ENCODE peak calls at places on chromosomes 16 and 17, in ten cellular contexts. L, J, Z, G, T, F, E, P, D and R are unnamed samples.

GRCh38 chr17:77376795-77377751 is 236.3 kb downstream of the SEC14L1 start:
- DNase-seq in G (no peak), L (no peak), F (peak), Z (no peak), T (peak), P (no peak), J (no peak), D (no peak), E (peak), R (no peak)

GRCh38 chr17:28326114-28326513 is 7.1 kb downstream of the TMEM97 start:
- DNase-seq in F (peak), L (no peak), Z (no peak), D (no peak), E (no peak), P (peak), J (peak), G (no peak), T (no peak), R (no peak)

GRCh38 chr17:14304222-14304844 is 3.5 kb downstream of the HS3ST3B1 start:
- DNase-seq in L (no peak), J (peak), D (no peak), Z (no peak), P (no peak), T (no peak), F (no peak), E (no peak), G (no peak), R (no peak)

GRCh38 chr17:10149573-10150399 is 48.6 kb downstream of the GAS7 start:
- DNase-seq in Z (no peak), D (no peak), L (no peak), E (peak), G (peak), P (no peak), F (peak), J (no peak), T (no peak), R (no peak)

GRCh38 chr17:48597775-48598631 is 4.4 kb upstream of the HOXB5 start:
- DNase-seq in P (peak), D (peak), T (no peak), J (peak), Z (no peak), F (peak), L (no peak), E (peak), G (no peak), R (peak)

GRCh38 chr17:77441130-77441920 is 300.6 kb downstream of the SEC14L1 start:
- DNase-seq in G (no peak), L (no peak), T (no peak), D (no peak), Z (no peak), E (no peak), F (peak), P (no peak), J (no peak), R (no peak)

GRCh38 chr17:18017958-18018357 is 21.0 kb downstream of the ATPAF2 start:
- DNase-seq in J (no peak), T (no peak), D (no peak), L (no peak), E (no peak), F (no peak), Z (no peak), P (no peak), G (no peak), R (no peak)

GRCh38 chr17:77541995-77542394 is 401.2 kb downstream of the SEC14L1 start:
- DNase-seq in J (no peak), P (no peak), Z (no peak), D (no peak), E (no peak), T (no peak), L (peak), G (no peak), F (no peak), R (no peak)

GRCh38 chr17:80673152-80673920 is 128.7 kb downstream of the RPTOR start:
- DNase-seq in F (no peak), D (no peak), P (no peak), G (no peak), E (no peak), T (no peak), L (no peak), Z (no peak), J (peak), R (no peak)

GRCh38 chr16:58931436-58931835 is 197.3 kb upstream of the GOT2 start:
- DNase-seq in P (no peak), T (no peak), Z (no peak), E (peak), D (no peak), F (no peak), L (no peak), G (no peak), J (no peak), R (no peak)

GRCh38 chr17:50884354-50885311 is 18.5 kb upstream of the TOB1 start:
- DNase-seq in F (peak), T (no peak), G (no peak), J (peak), L (peak), P (peak), E (no peak), Z (no peak), D (no peak), R (no peak)

GRCh38 chr17:58666858-58667267 is 25.0 kb downstream of the TEX14 start:
- DNase-seq in E (peak), F (peak), L (no peak), T (peak), G (no peak), D (peak), J (no peak), Z (peak), P (peak), R (peak)

GRCh38 chr16:83513006-83513755 is 294.6 kb upstream of the HSBP1 start:
- DNase-seq in T (no peak), J (no peak), Z (no peak), D (no peak), P (no peak), G (peak), L (no peak), F (no peak), E (peak), R (no peak)

GRCh38 chr17:39739020-39739884 is 1.5 kb downstream of the GRB7 start:
- DNase-seq in F (peak), J (peak), T (no peak), D (no peak), G (no peak), Z (peak), P (peak), E (peak), L (peak), R (peak)

DNA sequence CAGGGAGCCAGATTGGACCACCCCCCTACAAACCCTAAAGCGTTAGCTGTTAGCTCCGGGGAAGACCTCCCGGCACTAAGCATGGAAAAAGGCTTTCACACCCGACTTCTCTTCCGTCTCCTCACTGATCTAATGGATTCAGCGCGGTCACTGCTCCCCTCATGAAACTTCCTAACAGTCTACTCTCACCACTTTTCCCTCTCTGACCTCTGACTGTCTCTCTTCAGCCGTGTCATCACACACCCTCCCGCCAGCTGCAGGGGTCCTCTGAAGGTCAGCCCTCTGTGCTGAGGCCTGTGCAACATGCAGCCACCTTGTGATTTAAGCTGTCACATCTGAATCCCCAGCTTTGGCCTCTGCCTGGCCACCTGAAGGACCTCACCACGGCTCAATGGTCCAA is 15.7 kb downstream of the LYRM1 start:
- DNase-seq in L (no peak), G (no peak), P (no peak), D (no peak), F (no peak), Z (no peak), E (no peak), J (no peak), T (no peak), R (no peak)
- H3K4me3 ChIP-seq in L (no peak), G (no peak), P (no peak), D (no peak), F (no peak), Z (no peak), E (no peak), J (no peak), T (no peak), R (no peak)

GRCh38 chr16:79843145-79843544 is 242.6 kb upstream of the MAF start:
- DNase-seq in T (no peak), P (no peak), Z (no peak), G (no peak), E (no peak), F (no peak), J (no peak), L (no peak), D (no peak), R (no peak)

GRCh38 chr16:79845006-79845733 is 244.6 kb upstream of the MAF start:
- DNase-seq in D (no peak), E (no peak), J (no peak), L (no peak), T (no peak), F (no peak), P (no peak), G (no peak), Z (no peak), R (no peak)

GRCh38 chr16:79842197-79842596 is 241.7 kb upstream of the MAF start:
- DNase-seq in P (no peak), L (no peak), E (no peak), Z (no peak), F (no peak), J (no peak), G (no peak), T (no peak), D (no peak), R (no peak)

GRCh38 chr16:79844603-79845002 is 244.1 kb upstream of the MAF start:
- DNase-seq in J (no peak), T (no peak), P (no peak), E (no peak), Z (no peak), F (no peak), L (no peak), G (no peak), D (no peak), R (no peak)

GRCh38 chr16:79843631-79844043 is 243.1 kb upstream of the MAF start:
- DNase-seq in G (no peak), E (no peak), T (no peak), D (no peak), F (no peak), P (no peak), J (no peak), Z (no peak), L (no peak), R (no peak)
- H3K4me3 ChIP-seq in G (no peak), E (no peak), T (no peak), D (no peak), F (no peak), P (no peak), J (no peak), Z (no peak), L (no peak), R (no peak)

DNA sequence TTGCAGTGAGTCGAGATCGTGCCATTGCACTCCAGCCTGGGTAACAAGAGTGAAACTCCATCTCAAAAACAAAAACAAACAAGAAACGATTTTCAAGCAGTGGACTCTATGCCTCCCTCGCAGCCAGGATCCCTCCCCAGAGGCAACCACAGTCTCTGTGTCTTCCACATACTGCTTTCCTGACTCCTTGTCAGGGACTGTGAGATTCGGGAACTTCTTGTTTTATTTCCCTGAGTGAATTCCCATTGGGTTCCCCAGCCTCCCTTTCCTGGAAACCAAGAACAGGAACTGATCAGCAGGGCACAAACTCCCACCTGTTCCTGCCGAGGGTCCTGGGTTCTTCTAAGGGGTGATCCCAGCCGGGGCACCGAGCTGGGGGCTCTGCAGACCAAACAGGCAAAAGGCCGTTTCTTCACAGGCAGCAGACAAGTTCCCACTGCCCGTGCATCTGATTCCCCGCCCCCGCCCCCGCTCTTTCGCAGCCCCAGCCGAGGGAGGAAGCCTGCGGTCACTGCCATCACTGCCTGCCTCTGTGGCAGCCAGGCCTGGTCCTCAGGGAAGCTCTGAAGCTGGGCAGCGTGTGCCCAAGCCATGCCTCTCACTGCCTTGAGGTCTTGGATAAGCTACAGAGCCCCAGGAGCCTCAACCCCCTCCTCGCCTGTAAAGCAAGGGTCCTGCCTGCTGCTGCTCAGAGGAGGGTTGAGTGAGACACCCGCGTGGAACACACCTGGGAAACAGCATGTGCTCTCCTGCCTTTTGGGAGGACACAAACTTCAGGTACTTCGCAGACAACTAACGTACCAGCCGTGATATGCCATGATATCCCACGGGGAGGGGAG is 5.5 kb upstream of the PIEZO1 start:
- DNase-seq in E (peak), G (no peak), T (peak), P (peak), J (no peak), D (no peak), Z (no peak), L (no peak), F (peak), R (peak)
- H3K4me3 ChIP-seq in E (no peak), G (no peak), T (no peak), P (no peak), J (no peak), D (no peak), Z (no peak), L (no peak), F (no peak), R (no peak)

DNA sequence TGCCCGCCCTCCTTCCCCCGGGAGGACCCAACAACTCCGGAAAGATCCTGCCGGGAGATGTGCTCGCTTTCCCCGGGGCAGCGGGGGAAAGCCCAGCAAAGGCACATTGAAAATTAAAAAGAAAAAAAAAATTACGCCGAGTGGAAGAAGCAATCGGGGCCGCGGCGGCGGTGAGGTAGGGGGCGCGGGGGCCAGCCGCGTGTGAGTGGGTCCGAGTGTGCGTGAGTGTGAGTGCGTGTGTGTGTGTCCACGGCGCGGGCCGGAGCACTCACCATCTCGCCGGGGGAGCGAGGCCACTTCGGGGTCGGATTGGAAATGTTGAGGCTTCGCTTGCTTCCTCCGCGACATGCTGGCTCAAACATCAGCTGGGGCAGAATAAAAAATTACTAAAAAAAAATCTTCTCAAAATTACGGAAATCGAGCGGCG is at the start of gene SALL1:
- DNase-seq in L (peak), T (no peak), J (peak), Z (no peak), G (no peak), D (no peak), E (no peak), P (no peak), F (no peak), R (no peak)
- H3K4me3 ChIP-seq in L (peak), T (peak), J (peak), Z (peak), G (peak), D (peak), E (peak), P (no peak), F (no peak), R (peak)

DNA sequence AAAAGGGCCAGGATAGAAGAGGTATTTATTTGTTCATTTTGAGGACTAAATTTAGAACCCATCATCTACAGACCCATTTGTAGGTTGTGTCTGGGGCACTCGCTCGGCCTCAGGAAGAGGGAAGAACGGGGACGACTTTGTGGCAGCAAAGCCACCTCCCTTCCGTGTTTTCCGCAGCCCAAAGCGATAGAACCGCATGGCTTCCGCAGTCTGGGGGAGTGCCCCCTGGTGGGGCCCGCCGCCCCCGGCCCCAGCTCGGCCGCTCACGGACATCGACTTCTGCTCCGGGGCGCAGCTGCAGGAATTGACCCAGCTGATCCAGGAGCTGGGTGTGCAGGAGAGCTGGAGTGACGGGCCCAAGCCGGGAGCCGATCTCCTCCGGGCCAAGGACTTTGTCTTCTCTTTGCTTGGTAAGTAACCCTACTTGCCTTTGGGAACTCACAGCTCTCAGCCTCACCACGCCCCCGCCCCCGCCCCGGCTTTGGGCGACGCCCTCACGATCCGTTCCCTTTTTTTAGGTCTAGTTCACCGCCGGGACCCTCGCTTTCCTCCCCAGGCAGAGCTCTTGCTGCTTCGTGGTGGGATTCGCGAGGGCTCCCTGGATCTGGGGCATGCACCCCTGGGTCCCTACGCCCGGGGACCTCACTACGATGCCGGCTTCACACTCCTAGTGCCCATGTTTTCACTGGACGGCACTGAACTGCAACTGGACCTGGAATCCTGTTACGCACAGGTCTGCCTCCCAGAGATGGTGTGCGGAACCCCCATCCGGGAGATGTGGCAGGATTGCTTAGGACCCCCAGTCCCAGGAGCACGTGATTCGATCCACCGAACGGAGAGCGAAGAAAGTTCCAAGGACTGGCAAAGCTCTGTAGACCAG is 681 bp downstream of the TMEM102 start:
- DNase-seq in F (peak), T (peak), E (no peak), L (peak), Z (peak), G (no peak), P (peak), D (peak), J (peak), R (peak)
- H3K4me3 ChIP-seq in F (peak), T (peak), E (peak), L (peak), Z (peak), G (peak), P (peak), D (peak), J (peak), R (peak)

GRCh38 chr16:62036101-62036806 is at the start of gene CDH8:
- DNase-seq in Z (no peak), D (no peak), L (peak), J (peak), T (no peak), F (no peak), P (no peak), E (peak), G (no peak), R (no peak)
- H3K4me3 ChIP-seq in Z (peak), D (peak), L (peak), J (peak), T (peak), F (no peak), P (no peak), E (peak), G (no peak), R (peak)

GRCh38 chr16:78256686-78257375 is 157.4 kb downstream of the WWOX start:
- DNase-seq in G (no peak), F (no peak), D (no peak), L (no peak), E (no peak), P (peak), T (no peak), Z (no peak), J (no peak), R (no peak)
- H3K4me3 ChIP-seq in G (no peak), F (no peak), D (no peak), L (no peak), E (no peak), P (no peak), T (no peak), Z (no peak), J (peak), R (no peak)

GRCh38 chr16:89061086-89061485 is 32.6 kb upstream of the ACSF3 start:
- DNase-seq in E (no peak), F (no peak), T (no peak), J (no peak), D (no peak), P (no peak), Z (no peak), G (no peak), L (no peak), R (no peak)

GRCh38 chr16:89063768-89064320 is 29.8 kb upstream of the ACSF3 start:
- DNase-seq in T (no peak), J (no peak), F (no peak), L (no peak), E (no peak), D (no peak), P (no peak), G (no peak), Z (no peak), R (no peak)

GRCh38 chr16:89060207-89060794 is 33.4 kb upstream of the ACSF3 start:
- DNase-seq in F (no peak), Z (no peak), L (no peak), J (no peak), P (no peak), D (no peak), G (no peak), E (no peak), T (no peak), R (no peak)

GRCh38 chr16:89062389-89063345 is 31.0 kb upstream of the ACSF3 start:
- DNase-seq in D (no peak), L (no peak), J (no peak), E (no peak), F (no peak), Z (no peak), T (no peak), P (no peak), G (no peak), R (no peak)

DNA sequence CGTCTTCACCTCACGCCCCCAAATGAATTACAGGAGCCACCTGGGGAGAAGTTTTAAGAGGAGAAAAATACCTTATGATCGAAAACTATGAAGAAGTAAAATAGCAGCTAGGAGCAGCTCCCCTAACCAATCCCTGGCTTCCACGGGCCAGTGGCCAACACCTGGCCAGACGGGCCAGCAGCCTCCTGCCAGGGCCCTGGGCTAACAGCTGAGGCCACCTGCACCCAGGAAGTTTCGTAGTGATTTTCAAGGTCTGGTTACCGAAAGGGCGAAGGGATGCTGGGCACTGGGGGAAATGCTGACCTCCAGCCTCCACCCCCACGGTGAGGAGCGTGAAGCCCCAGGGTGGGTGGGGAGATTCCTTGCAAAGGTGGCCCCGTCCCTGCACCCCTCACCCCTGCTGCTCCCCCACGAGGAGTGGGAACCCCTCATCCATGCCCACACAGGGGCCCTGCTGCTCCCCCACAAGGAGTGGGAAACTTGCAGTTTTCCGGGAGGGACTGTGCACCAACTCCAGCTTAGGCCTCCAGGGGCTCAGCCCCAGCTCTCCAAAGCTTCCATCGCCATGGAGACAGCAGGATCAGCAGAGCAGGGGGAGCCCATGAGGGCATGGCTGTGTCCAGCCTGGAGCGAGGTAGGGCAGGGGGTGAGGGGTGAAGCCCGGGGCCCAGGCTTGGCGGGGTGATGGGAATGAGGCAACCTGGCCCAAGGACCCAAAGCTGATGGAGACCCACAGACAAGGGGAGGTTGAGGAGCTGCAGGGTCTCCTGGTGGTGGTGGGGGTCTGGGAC is 31.9 kb upstream of the ACSF3 start:
- DNase-seq in T (no peak), G (no peak), E (no peak), L (no peak), F (no peak), P (no peak), Z (no peak), D (no peak), J (no peak), R (no peak)
- H3K4me3 ChIP-seq in T (no peak), G (no peak), E (no peak), L (no peak), F (no peak), P (no peak), Z (no peak), D (no peak), J (no peak), R (no peak)